ENCODE peak calls at places on chromosomes 12 and 14, in nine cellular contexts. One of them, this sample, is unnamed.

GRCh38 chr14:22667881-22668280 is 23.7 kb upstream of the OR6J1 start:
- DNase-seq in stimulated activated CD4-positive, alpha-beta T cell treated with anti-CD3 and anti-CD28 coated beads, TNF-alpha, amount 100 ng/mL, for 24 hours: no peak
- DNase-seq in activated naive CD8-positive, alpha-beta T cell treated with anti-CD3 and anti-CD28 coated beads for 36 hours: no peak
- DNase-seq in LNCaP clone FGC: no peak
- DNase-seq in epithelial cell of prostate: no peak
- DNase-seq in A673: no peak
- DNase-seq in lung microvascular endothelial cell: no peak
- DNase-seq in activated T-cell treated with anti-CD3 and anti-CD28 coated beads, Interleukin-2, amount 50 U/mL, for 72 hours: no peak
- DNase-seq in dorsolateral prefrontal cortex: no peak
- DNase-seq in this sample: no peak

GRCh38 chr12:34395056-34396005 is 373.0 kb downstream of the ALG10 start:
- DNase-seq in stimulated activated CD4-positive, alpha-beta T cell treated with anti-CD3 and anti-CD28 coated beads, TNF-alpha, amount 100 ng/mL, for 24 hours: no peak
- DNase-seq in activated naive CD8-positive, alpha-beta T cell treated with anti-CD3 and anti-CD28 coated beads for 36 hours: no peak
- DNase-seq in LNCaP clone FGC: no peak
- DNase-seq in epithelial cell of prostate: no peak
- DNase-seq in A673: no peak
- DNase-seq in lung microvascular endothelial cell: no peak
- DNase-seq in activated T-cell treated with anti-CD3 and anti-CD28 coated beads, Interleukin-2, amount 50 U/mL, for 72 hours: no peak
- DNase-seq in dorsolateral prefrontal cortex: peak; percentile 4
- DNase-seq in this sample: no peak

GRCh38 chr12:109995366-109995702 is 834 bp downstream of the GIT2 start:
- DNase-seq in stimulated activated CD4-positive, alpha-beta T cell treated with anti-CD3 and anti-CD28 coated beads, TNF-alpha, amount 100 ng/mL, for 24 hours: no peak
- DNase-seq in activated naive CD8-positive, alpha-beta T cell treated with anti-CD3 and anti-CD28 coated beads for 36 hours: no peak
- DNase-seq in LNCaP clone FGC: no peak
- DNase-seq in epithelial cell of prostate: no peak
- DNase-seq in A673: no peak
- DNase-seq in lung microvascular endothelial cell: no peak
- DNase-seq in activated T-cell treated with anti-CD3 and anti-CD28 coated beads, Interleukin-2, amount 50 U/mL, for 72 hours: no peak
- DNase-seq in dorsolateral prefrontal cortex: no peak
- DNase-seq in this sample: no peak

GRCh38 chr12:122013792-122014590 is 7.7 kb upstream of the BCL7A start:
- DNase-seq in stimulated activated CD4-positive, alpha-beta T cell treated with anti-CD3 and anti-CD28 coated beads, TNF-alpha, amount 100 ng/mL, for 24 hours: no peak
- DNase-seq in activated naive CD8-positive, alpha-beta T cell treated with anti-CD3 and anti-CD28 coated beads for 36 hours: no peak
- DNase-seq in LNCaP clone FGC: no peak
- DNase-seq in epithelial cell of prostate: no peak
- DNase-seq in A673: no peak
- DNase-seq in lung microvascular endothelial cell: no peak
- DNase-seq in activated T-cell treated with anti-CD3 and anti-CD28 coated beads, Interleukin-2, amount 50 U/mL, for 72 hours: peak; percentile 33
- DNase-seq in dorsolateral prefrontal cortex: no peak
- DNase-seq in this sample: no peak

GRCh38 chr14:51928568-51928967 is 60.8 kb upstream of the RTRAF start:
- DNase-seq in stimulated activated CD4-positive, alpha-beta T cell treated with anti-CD3 and anti-CD28 coated beads, TNF-alpha, amount 100 ng/mL, for 24 hours: no peak
- DNase-seq in activated naive CD8-positive, alpha-beta T cell treated with anti-CD3 and anti-CD28 coated beads for 36 hours: no peak
- DNase-seq in LNCaP clone FGC: no peak
- DNase-seq in epithelial cell of prostate: no peak
- DNase-seq in A673: no peak
- DNase-seq in lung microvascular endothelial cell: no peak
- DNase-seq in activated T-cell treated with anti-CD3 and anti-CD28 coated beads, Interleukin-2, amount 50 U/mL, for 72 hours: no peak
- DNase-seq in dorsolateral prefrontal cortex: no peak
- DNase-seq in this sample: no peak

GRCh38 chr12:2179953-2180736 is 127.4 kb downstream of the CACNA1C start:
- DNase-seq in stimulated activated CD4-positive, alpha-beta T cell treated with anti-CD3 and anti-CD28 coated beads, TNF-alpha, amount 100 ng/mL, for 24 hours: no peak
- DNase-seq in activated naive CD8-positive, alpha-beta T cell treated with anti-CD3 and anti-CD28 coated beads for 36 hours: no peak
- DNase-seq in LNCaP clone FGC: no peak
- DNase-seq in epithelial cell of prostate: peak; percentile 18
- DNase-seq in A673: peak; percentile 52
- DNase-seq in lung microvascular endothelial cell: peak; percentile 52
- DNase-seq in activated T-cell treated with anti-CD3 and anti-CD28 coated beads, Interleukin-2, amount 50 U/mL, for 72 hours: no peak
- DNase-seq in dorsolateral prefrontal cortex: peak; percentile 79
- DNase-seq in this sample: no peak

GRCh38 chr12:46430340-46430948 is 57.9 kb upstream of the SLC38A2 start:
- DNase-seq in stimulated activated CD4-positive, alpha-beta T cell treated with anti-CD3 and anti-CD28 coated beads, TNF-alpha, amount 100 ng/mL, for 24 hours: no peak
- DNase-seq in activated naive CD8-positive, alpha-beta T cell treated with anti-CD3 and anti-CD28 coated beads for 36 hours: no peak
- DNase-seq in LNCaP clone FGC: no peak
- DNase-seq in epithelial cell of prostate: peak; percentile 87
- DNase-seq in A673: peak; percentile 72
- DNase-seq in lung microvascular endothelial cell: peak; percentile 98
- DNase-seq in activated T-cell treated with anti-CD3 and anti-CD28 coated beads, Interleukin-2, amount 50 U/mL, for 72 hours: peak; percentile 24
- DNase-seq in dorsolateral prefrontal cortex: no peak
- DNase-seq in this sample: no peak

GRCh38 chr14:101918125-101918989 is 46.0 kb upstream of the DYNC1H1 start:
- DNase-seq in stimulated activated CD4-positive, alpha-beta T cell treated with anti-CD3 and anti-CD28 coated beads, TNF-alpha, amount 100 ng/mL, for 24 hours: no peak
- DNase-seq in activated naive CD8-positive, alpha-beta T cell treated with anti-CD3 and anti-CD28 coated beads for 36 hours: no peak
- DNase-seq in LNCaP clone FGC: no peak
- DNase-seq in epithelial cell of prostate: no peak
- DNase-seq in A673: no peak
- DNase-seq in lung microvascular endothelial cell: no peak
- DNase-seq in activated T-cell treated with anti-CD3 and anti-CD28 coated beads, Interleukin-2, amount 50 U/mL, for 72 hours: no peak
- DNase-seq in dorsolateral prefrontal cortex: no peak
- DNase-seq in this sample: no peak

GRCh38 chr12:21910642-21911041 is 30.6 kb downstream of the ABCC9 start:
- DNase-seq in stimulated activated CD4-positive, alpha-beta T cell treated with anti-CD3 and anti-CD28 coated beads, TNF-alpha, amount 100 ng/mL, for 24 hours: no peak
- DNase-seq in activated naive CD8-positive, alpha-beta T cell treated with anti-CD3 and anti-CD28 coated beads for 36 hours: no peak
- DNase-seq in LNCaP clone FGC: no peak
- DNase-seq in epithelial cell of prostate: no peak
- DNase-seq in A673: no peak
- DNase-seq in lung microvascular endothelial cell: no peak
- DNase-seq in activated T-cell treated with anti-CD3 and anti-CD28 coated beads, Interleukin-2, amount 50 U/mL, for 72 hours: no peak
- DNase-seq in dorsolateral prefrontal cortex: no peak
- DNase-seq in this sample: no peak

GRCh38 chr12:9064201-9064814 is 51.4 kb downstream of the A2M start:
- DNase-seq in stimulated activated CD4-positive, alpha-beta T cell treated with anti-CD3 and anti-CD28 coated beads, TNF-alpha, amount 100 ng/mL, for 24 hours: peak; percentile 24
- DNase-seq in activated naive CD8-positive, alpha-beta T cell treated with anti-CD3 and anti-CD28 coated beads for 36 hours: peak; percentile 74
- DNase-seq in LNCaP clone FGC: peak; percentile 44
- DNase-seq in epithelial cell of prostate: peak; percentile 10
- DNase-seq in A673: peak; percentile 67
- DNase-seq in lung microvascular endothelial cell: peak; percentile 64
- DNase-seq in activated T-cell treated with anti-CD3 and anti-CD28 coated beads, Interleukin-2, amount 50 U/mL, for 72 hours: peak; percentile 70
- DNase-seq in dorsolateral prefrontal cortex: peak; percentile 77
- DNase-seq in this sample: no peak

GRCh38 chr12:92059976-92060375 is 85.7 kb downstream of the BTG1 start:
- DNase-seq in stimulated activated CD4-positive, alpha-beta T cell treated with anti-CD3 and anti-CD28 coated beads, TNF-alpha, amount 100 ng/mL, for 24 hours: no peak
- DNase-seq in activated naive CD8-positive, alpha-beta T cell treated with anti-CD3 and anti-CD28 coated beads for 36 hours: no peak
- DNase-seq in LNCaP clone FGC: no peak
- DNase-seq in epithelial cell of prostate: no peak
- DNase-seq in A673: no peak
- DNase-seq in lung microvascular endothelial cell: peak; percentile 80
- DNase-seq in activated T-cell treated with anti-CD3 and anti-CD28 coated beads, Interleukin-2, amount 50 U/mL, for 72 hours: no peak
- DNase-seq in dorsolateral prefrontal cortex: no peak
- DNase-seq in this sample: peak; percentile 50

GRCh38 chr14:23349156-23349845 is 3.4 kb downstream of the SLC22A17 start:
- DNase-seq in stimulated activated CD4-positive, alpha-beta T cell treated with anti-CD3 and anti-CD28 coated beads, TNF-alpha, amount 100 ng/mL, for 24 hours: no peak
- DNase-seq in activated naive CD8-positive, alpha-beta T cell treated with anti-CD3 and anti-CD28 coated beads for 36 hours: no peak
- DNase-seq in LNCaP clone FGC: no peak
- DNase-seq in epithelial cell of prostate: no peak
- DNase-seq in A673: no peak
- DNase-seq in lung microvascular endothelial cell: no peak
- DNase-seq in activated T-cell treated with anti-CD3 and anti-CD28 coated beads, Interleukin-2, amount 50 U/mL, for 72 hours: no peak
- DNase-seq in dorsolateral prefrontal cortex: no peak
- DNase-seq in this sample: no peak

GRCh38 chr12:119593578-119594398 is at the start of gene TMEM233:
- DNase-seq in stimulated activated CD4-positive, alpha-beta T cell treated with anti-CD3 and anti-CD28 coated beads, TNF-alpha, amount 100 ng/mL, for 24 hours: no peak
- DNase-seq in activated naive CD8-positive, alpha-beta T cell treated with anti-CD3 and anti-CD28 coated beads for 36 hours: no peak
- DNase-seq in LNCaP clone FGC: no peak
- DNase-seq in epithelial cell of prostate: no peak
- DNase-seq in A673: no peak
- DNase-seq in lung microvascular endothelial cell: no peak
- DNase-seq in activated T-cell treated with anti-CD3 and anti-CD28 coated beads, Interleukin-2, amount 50 U/mL, for 72 hours: no peak
- DNase-seq in dorsolateral prefrontal cortex: no peak
- DNase-seq in this sample: no peak

GRCh38 chr12:124481257-124481750 is 86.1 kb downstream of the NCOR2 start:
- DNase-seq in stimulated activated CD4-positive, alpha-beta T cell treated with anti-CD3 and anti-CD28 coated beads, TNF-alpha, amount 100 ng/mL, for 24 hours: no peak
- DNase-seq in activated naive CD8-positive, alpha-beta T cell treated with anti-CD3 and anti-CD28 coated beads for 36 hours: no peak
- DNase-seq in LNCaP clone FGC: no peak
- DNase-seq in epithelial cell of prostate: no peak
- DNase-seq in A673: no peak
- DNase-seq in lung microvascular endothelial cell: no peak
- DNase-seq in activated T-cell treated with anti-CD3 and anti-CD28 coated beads, Interleukin-2, amount 50 U/mL, for 72 hours: no peak
- DNase-seq in dorsolateral prefrontal cortex: no peak
- DNase-seq in this sample: no peak

GRCh38 chr14:104134061-104134965 is 4.1 kb upstream of the KIF26A start:
- DNase-seq in stimulated activated CD4-positive, alpha-beta T cell treated with anti-CD3 and anti-CD28 coated beads, TNF-alpha, amount 100 ng/mL, for 24 hours: no peak
- DNase-seq in activated naive CD8-positive, alpha-beta T cell treated with anti-CD3 and anti-CD28 coated beads for 36 hours: no peak
- DNase-seq in LNCaP clone FGC: no peak
- DNase-seq in epithelial cell of prostate: no peak
- DNase-seq in A673: peak; percentile 70
- DNase-seq in lung microvascular endothelial cell: no peak
- DNase-seq in activated T-cell treated with anti-CD3 and anti-CD28 coated beads, Interleukin-2, amount 50 U/mL, for 72 hours: no peak
- DNase-seq in dorsolateral prefrontal cortex: no peak
- DNase-seq in this sample: no peak

GRCh38 chr14:95101736-95102677 is 55.3 kb downstream of the DICER1 start:
- DNase-seq in stimulated activated CD4-positive, alpha-beta T cell treated with anti-CD3 and anti-CD28 coated beads, TNF-alpha, amount 100 ng/mL, for 24 hours: no peak
- DNase-seq in activated naive CD8-positive, alpha-beta T cell treated with anti-CD3 and anti-CD28 coated beads for 36 hours: no peak
- DNase-seq in LNCaP clone FGC: no peak
- DNase-seq in epithelial cell of prostate: no peak
- DNase-seq in A673: no peak
- DNase-seq in lung microvascular endothelial cell: no peak
- DNase-seq in activated T-cell treated with anti-CD3 and anti-CD28 coated beads, Interleukin-2, amount 50 U/mL, for 72 hours: no peak
- DNase-seq in dorsolateral prefrontal cortex: no peak
- DNase-seq in this sample: no peak

GRCh38 chr14:23300687-23301223 is 1.9 kb downstream of the PPP1R3E start:
- DNase-seq in stimulated activated CD4-positive, alpha-beta T cell treated with anti-CD3 and anti-CD28 coated beads, TNF-alpha, amount 100 ng/mL, for 24 hours: no peak
- DNase-seq in activated naive CD8-positive, alpha-beta T cell treated with anti-CD3 and anti-CD28 coated beads for 36 hours: peak; percentile 26
- DNase-seq in LNCaP clone FGC: no peak
- DNase-seq in epithelial cell of prostate: peak; percentile 6
- DNase-seq in A673: no peak
- DNase-seq in lung microvascular endothelial cell: peak; percentile 33
- DNase-seq in activated T-cell treated with anti-CD3 and anti-CD28 coated beads, Interleukin-2, amount 50 U/mL, for 72 hours: no peak
- DNase-seq in dorsolateral prefrontal cortex: peak; percentile 36
- DNase-seq in this sample: no peak

GRCh38 chr12:45789025-45789424 is 59.5 kb downstream of the ARID2 start:
- DNase-seq in stimulated activated CD4-positive, alpha-beta T cell treated with anti-CD3 and anti-CD28 coated beads, TNF-alpha, amount 100 ng/mL, for 24 hours: no peak
- DNase-seq in activated naive CD8-positive, alpha-beta T cell treated with anti-CD3 and anti-CD28 coated beads for 36 hours: no peak
- DNase-seq in LNCaP clone FGC: no peak
- DNase-seq in epithelial cell of prostate: no peak
- DNase-seq in A673: peak; percentile 86
- DNase-seq in lung microvascular endothelial cell: no peak
- DNase-seq in activated T-cell treated with anti-CD3 and anti-CD28 coated beads, Interleukin-2, amount 50 U/mL, for 72 hours: no peak
- DNase-seq in dorsolateral prefrontal cortex: no peak
- DNase-seq in this sample: peak; percentile 19

GRCh38 chr12:93762059-93762719 is 85.0 kb downstream of the CRADD start:
- DNase-seq in stimulated activated CD4-positive, alpha-beta T cell treated with anti-CD3 and anti-CD28 coated beads, TNF-alpha, amount 100 ng/mL, for 24 hours: no peak
- DNase-seq in activated naive CD8-positive, alpha-beta T cell treated with anti-CD3 and anti-CD28 coated beads for 36 hours: no peak
- DNase-seq in LNCaP clone FGC: no peak
- DNase-seq in epithelial cell of prostate: no peak
- DNase-seq in A673: no peak
- DNase-seq in lung microvascular endothelial cell: no peak
- DNase-seq in activated T-cell treated with anti-CD3 and anti-CD28 coated beads, Interleukin-2, amount 50 U/mL, for 72 hours: no peak
- DNase-seq in dorsolateral prefrontal cortex: no peak
- DNase-seq in this sample: no peak

GRCh38 chr12:118103231-118103600 is 595 bp downstream of the VSIG10 start:
- DNase-seq in stimulated activated CD4-positive, alpha-beta T cell treated with anti-CD3 and anti-CD28 coated beads, TNF-alpha, amount 100 ng/mL, for 24 hours: no peak
- DNase-seq in activated naive CD8-positive, alpha-beta T cell treated with anti-CD3 and anti-CD28 coated beads for 36 hours: peak; percentile 6
- DNase-seq in LNCaP clone FGC: no peak
- DNase-seq in epithelial cell of prostate: no peak
- DNase-seq in A673: peak; percentile 32
- DNase-seq in lung microvascular endothelial cell: peak; percentile 38
- DNase-seq in activated T-cell treated with anti-CD3 and anti-CD28 coated beads, Interleukin-2, amount 50 U/mL, for 72 hours: peak; percentile 4
- DNase-seq in dorsolateral prefrontal cortex: no peak
- DNase-seq in this sample: no peak

GRCh38 chr14:104661086-104661485 is 28.3 kb upstream of the INF2 start:
- DNase-seq in stimulated activated CD4-positive, alpha-beta T cell treated with anti-CD3 and anti-CD28 coated beads, TNF-alpha, amount 100 ng/mL, for 24 hours: no peak
- DNase-seq in activated naive CD8-positive, alpha-beta T cell treated with anti-CD3 and anti-CD28 coated beads for 36 hours: no peak
- DNase-seq in LNCaP clone FGC: no peak
- DNase-seq in epithelial cell of prostate: no peak
- DNase-seq in A673: no peak
- DNase-seq in lung microvascular endothelial cell: no peak
- DNase-seq in activated T-cell treated with anti-CD3 and anti-CD28 coated beads, Interleukin-2, amount 50 U/mL, for 72 hours: no peak
- DNase-seq in dorsolateral prefrontal cortex: no peak
- DNase-seq in this sample: no peak

GRCh38 chr12:127926004-127926403 is 341.0 kb upstream of the TMEM132C start:
- DNase-seq in stimulated activated CD4-positive, alpha-beta T cell treated with anti-CD3 and anti-CD28 coated beads, TNF-alpha, amount 100 ng/mL, for 24 hours: no peak
- DNase-seq in activated naive CD8-positive, alpha-beta T cell treated with anti-CD3 and anti-CD28 coated beads for 36 hours: no peak
- DNase-seq in LNCaP clone FGC: no peak
- DNase-seq in epithelial cell of prostate: no peak
- DNase-seq in A673: peak; percentile 18
- DNase-seq in lung microvascular endothelial cell: peak; percentile 11
- DNase-seq in activated T-cell treated with anti-CD3 and anti-CD28 coated beads, Interleukin-2, amount 50 U/mL, for 72 hours: no peak
- DNase-seq in dorsolateral prefrontal cortex: peak; percentile 77
- DNase-seq in this sample: no peak

GRCh38 chr12:12349711-12350665 is at the start of gene MANSC1:
- DNase-seq in stimulated activated CD4-positive, alpha-beta T cell treated with anti-CD3 and anti-CD28 coated beads, TNF-alpha, amount 100 ng/mL, for 24 hours: peak; percentile 16
- DNase-seq in activated naive CD8-positive, alpha-beta T cell treated with anti-CD3 and anti-CD28 coated beads for 36 hours: peak; percentile 44
- DNase-seq in LNCaP clone FGC: no peak
- DNase-seq in epithelial cell of prostate: no peak
- DNase-seq in A673: peak; percentile 69
- DNase-seq in lung microvascular endothelial cell: peak; percentile 59
- DNase-seq in activated T-cell treated with anti-CD3 and anti-CD28 coated beads, Interleukin-2, amount 50 U/mL, for 72 hours: peak; percentile 58
- DNase-seq in dorsolateral prefrontal cortex: peak; percentile 67
- DNase-seq in this sample: no peak

GRCh38 chr12:105738036-105738435 is 400.7 kb downstream of the NUAK1 start:
- DNase-seq in stimulated activated CD4-positive, alpha-beta T cell treated with anti-CD3 and anti-CD28 coated beads, TNF-alpha, amount 100 ng/mL, for 24 hours: no peak
- DNase-seq in activated naive CD8-positive, alpha-beta T cell treated with anti-CD3 and anti-CD28 coated beads for 36 hours: no peak
- DNase-seq in LNCaP clone FGC: no peak
- DNase-seq in epithelial cell of prostate: no peak
- DNase-seq in A673: peak; percentile 9
- DNase-seq in lung microvascular endothelial cell: peak; percentile 99
- DNase-seq in activated T-cell treated with anti-CD3 and anti-CD28 coated beads, Interleukin-2, amount 50 U/mL, for 72 hours: no peak
- DNase-seq in dorsolateral prefrontal cortex: no peak
- DNase-seq in this sample: no peak

GRCh38 chr12:17204289-17205054 is 598.5 kb upstream of the LMO3 start:
- DNase-seq in stimulated activated CD4-positive, alpha-beta T cell treated with anti-CD3 and anti-CD28 coated beads, TNF-alpha, amount 100 ng/mL, for 24 hours: no peak
- DNase-seq in activated naive CD8-positive, alpha-beta T cell treated with anti-CD3 and anti-CD28 coated beads for 36 hours: no peak
- DNase-seq in LNCaP clone FGC: no peak
- DNase-seq in epithelial cell of prostate: no peak
- DNase-seq in A673: no peak
- DNase-seq in lung microvascular endothelial cell: no peak
- DNase-seq in activated T-cell treated with anti-CD3 and anti-CD28 coated beads, Interleukin-2, amount 50 U/mL, for 72 hours: no peak
- DNase-seq in dorsolateral prefrontal cortex: no peak
- DNase-seq in this sample: no peak

GRCh38 chr12:6124411-6125151 is at the start of gene VWF:
- DNase-seq in stimulated activated CD4-positive, alpha-beta T cell treated with anti-CD3 and anti-CD28 coated beads, TNF-alpha, amount 100 ng/mL, for 24 hours: no peak
- DNase-seq in activated naive CD8-positive, alpha-beta T cell treated with anti-CD3 and anti-CD28 coated beads for 36 hours: no peak
- DNase-seq in LNCaP clone FGC: no peak
- DNase-seq in epithelial cell of prostate: no peak
- DNase-seq in A673: no peak
- DNase-seq in lung microvascular endothelial cell: peak; percentile 80
- DNase-seq in activated T-cell treated with anti-CD3 and anti-CD28 coated beads, Interleukin-2, amount 50 U/mL, for 72 hours: no peak
- DNase-seq in dorsolateral prefrontal cortex: no peak
- DNase-seq in this sample: no peak

GRCh38 chr12:21771311-21771710 is 3.2 kb downstream of the KCNJ8 start:
- DNase-seq in stimulated activated CD4-positive, alpha-beta T cell treated with anti-CD3 and anti-CD28 coated beads, TNF-alpha, amount 100 ng/mL, for 24 hours: no peak
- DNase-seq in activated naive CD8-positive, alpha-beta T cell treated with anti-CD3 and anti-CD28 coated beads for 36 hours: no peak
- DNase-seq in LNCaP clone FGC: no peak
- DNase-seq in epithelial cell of prostate: no peak
- DNase-seq in A673: no peak
- DNase-seq in lung microvascular endothelial cell: no peak
- DNase-seq in activated T-cell treated with anti-CD3 and anti-CD28 coated beads, Interleukin-2, amount 50 U/mL, for 72 hours: no peak
- DNase-seq in dorsolateral prefrontal cortex: no peak
- DNase-seq in this sample: no peak

GRCh38 chr14:76574416-76574815 is 186.9 kb upstream of the VASH1 start:
- DNase-seq in stimulated activated CD4-positive, alpha-beta T cell treated with anti-CD3 and anti-CD28 coated beads, TNF-alpha, amount 100 ng/mL, for 24 hours: no peak
- DNase-seq in activated naive CD8-positive, alpha-beta T cell treated with anti-CD3 and anti-CD28 coated beads for 36 hours: no peak
- DNase-seq in LNCaP clone FGC: no peak
- DNase-seq in epithelial cell of prostate: no peak
- DNase-seq in A673: no peak
- DNase-seq in lung microvascular endothelial cell: no peak
- DNase-seq in activated T-cell treated with anti-CD3 and anti-CD28 coated beads, Interleukin-2, amount 50 U/mL, for 72 hours: no peak
- DNase-seq in dorsolateral prefrontal cortex: no peak
- DNase-seq in this sample: no peak

GRCh38 chr14:22878271-22879246 is 4.5 kb upstream of the REM2 start:
- DNase-seq in stimulated activated CD4-positive, alpha-beta T cell treated with anti-CD3 and anti-CD28 coated beads, TNF-alpha, amount 100 ng/mL, for 24 hours: no peak
- DNase-seq in activated naive CD8-positive, alpha-beta T cell treated with anti-CD3 and anti-CD28 coated beads for 36 hours: no peak
- DNase-seq in LNCaP clone FGC: no peak
- DNase-seq in epithelial cell of prostate: no peak
- DNase-seq in A673: no peak
- DNase-seq in lung microvascular endothelial cell: no peak
- DNase-seq in activated T-cell treated with anti-CD3 and anti-CD28 coated beads, Interleukin-2, amount 50 U/mL, for 72 hours: no peak
- DNase-seq in dorsolateral prefrontal cortex: no peak
- DNase-seq in this sample: peak; percentile 9

GRCh38 chr14:99758121-99758871 is 34.9 kb upstream of the EML1 start:
- DNase-seq in stimulated activated CD4-positive, alpha-beta T cell treated with anti-CD3 and anti-CD28 coated beads, TNF-alpha, amount 100 ng/mL, for 24 hours: no peak
- DNase-seq in activated naive CD8-positive, alpha-beta T cell treated with anti-CD3 and anti-CD28 coated beads for 36 hours: no peak
- DNase-seq in LNCaP clone FGC: no peak
- DNase-seq in epithelial cell of prostate: peak; percentile 90
- DNase-seq in A673: peak; percentile 96
- DNase-seq in lung microvascular endothelial cell: peak; percentile 88
- DNase-seq in activated T-cell treated with anti-CD3 and anti-CD28 coated beads, Interleukin-2, amount 50 U/mL, for 72 hours: no peak
- DNase-seq in dorsolateral prefrontal cortex: no peak
- DNase-seq in this sample: no peak

GRCh38 chr14:87014854-87015253 is 978.1 kb downstream of the GALC start:
- DNase-seq in stimulated activated CD4-positive, alpha-beta T cell treated with anti-CD3 and anti-CD28 coated beads, TNF-alpha, amount 100 ng/mL, for 24 hours: no peak
- DNase-seq in activated naive CD8-positive, alpha-beta T cell treated with anti-CD3 and anti-CD28 coated beads for 36 hours: no peak
- DNase-seq in LNCaP clone FGC: no peak
- DNase-seq in epithelial cell of prostate: no peak
- DNase-seq in A673: peak; percentile 32
- DNase-seq in lung microvascular endothelial cell: no peak
- DNase-seq in activated T-cell treated with anti-CD3 and anti-CD28 coated beads, Interleukin-2, amount 50 U/mL, for 72 hours: no peak
- DNase-seq in dorsolateral prefrontal cortex: no peak
- DNase-seq in this sample: no peak

This sample was measured in GF-D8.